ENCODE peak calls at places on chromosomes 11 and 22, in four cellular contexts. L is sigmoid colon, M is SJSA1, B is K562. Q is an unnamed sample. For H3K36me3, the result is how much of the 10 kb centered on the place peaks cover.

GRCh38 chr11:109196016-109196415 is 226.0 kb upstream of the C11orf87 start:
- DNase-seq in M (no peak), L (no peak), B (no peak), Q (no peak)

GRCh38 chr11:41499429-41499828 is 40.0 kb upstream of the LRRC4C start:
- DNase-seq in B (no peak), M (peak), L (no peak), Q (no peak)

GRCh38 chr11:1852885-1853284 is at the start of gene LSP1:
- DNase-seq in M (no peak), L (no peak), B (no peak), Q (no peak)

GRCh38 chr11:124892750-124893454 is 4.8 kb downstream of the ROBO4 start:
- DNase-seq in B (no peak), L (peak), M (no peak), Q (no peak)

GRCh38 chr22:36374603-36375024 is 13.2 kb downstream of the MYH9 start:
- DNase-seq in M (no peak), L (no peak), B (no peak), Q (no peak)

GRCh38 chr11:61111060-61111435 is 8.8 kb downstream of the CD5 start:
- DNase-seq in B (no peak), M (no peak), L (no peak), Q (no peak)

GRCh38 chr22:27195104-27195503 is 537.7 kb downstream of the MIAT start:
- DNase-seq in B (no peak), L (peak), M (no peak), Q (no peak)

GRCh38 chr11:60363542-60364525 is 14.5 kb upstream of the MS4A7 start:
- DNase-seq in M (peak), L (no peak), B (peak), Q (peak)

GRCh38 chr11:117588166-117588810 is 208.7 kb downstream of the DSCAML1 start:
- DNase-seq in L (peak), M (no peak), B (no peak), Q (no peak)

GRCh38 chr11:443542-444199 is 1.9 kb upstream of the ANO9 start:
- DNase-seq in M (no peak), L (no peak), B (no peak), Q (no peak)

GRCh38 chr11:12200359-12201015 is 90.1 kb downstream of the MICAL2 start:
- DNase-seq in L (peak), B (peak), M (peak), Q (no peak)

GRCh38 chr22:17012267-17012666 is 4.2 kb upstream of the GAB4 start:
- DNase-seq in L (no peak), B (no peak), M (no peak), Q (no peak)

GRCh38 chr11:114348200-114349191 is 51.8 kb downstream of the C11orf71 start:
- DNase-seq in B (peak), L (no peak), M (peak), Q (peak)

GRCh38 chr11:34977039-34977906 is 60.9 kb downstream of the PDHX start:
- DNase-seq in M (peak), B (no peak), L (no peak), Q (no peak)

GRCh38 chr22:49798486-49799151 is 29.1 kb downstream of the BRD1 start:
- DNase-seq in B (no peak), L (no peak), M (no peak), Q (no peak)

GRCh38 chr11:34468209-34468841 is 29.6 kb downstream of the CAT start:
- DNase-seq in L (no peak), B (peak), M (peak), Q (peak)

GRCh38 chr22:24325105-24325757 is 54.6 kb downstream of the SPECC1L start:
- DNase-seq in B (peak), L (no peak), M (peak), Q (no peak)

GRCh38 chr22:39621826-39622225 is 51.3 kb downstream of the CACNA1I start:
- DNase-seq in M (no peak), L (no peak), B (no peak), Q (no peak)

GRCh38 chr22:24321999-24322398 is 51.4 kb downstream of the SPECC1L start:
- DNase-seq in B (no peak), M (no peak), L (no peak), Q (no peak)

GRCh38 chr11:18617688-18618340 is 16.3 kb downstream of the SPTY2D1 start:
- DNase-seq in L (no peak), M (peak), B (no peak), Q (no peak)
- H3K36me3 ChIP-seq in L (under half), M (under half), B (under half), Q (under half)

GRCh38 chr11:33151411-33151810 is 9.9 kb downstream of the CSTF3 start:
- DNase-seq in B (no peak), M (no peak), L (no peak), Q (no peak)
- H3K36me3 ChIP-seq in B (under half), M (under half), L (under half), Q (under half)

GRCh38 chr11:47296045-47296444 is 26.1 kb downstream of the MADD start:
- DNase-seq in B (no peak), M (no peak), L (no peak), Q (no peak)
- H3K36me3 ChIP-seq in B (half or more), M (half or more), L (half or more), Q (under half)

GRCh38 chr22:38292694-38293093 is 19.9 kb upstream of the TMEM184B start:
- DNase-seq in M (no peak), B (no peak), L (no peak), Q (no peak)
- H3K36me3 ChIP-seq in M (half or more), B (under half), L (half or more), Q (under half)

DNA sequence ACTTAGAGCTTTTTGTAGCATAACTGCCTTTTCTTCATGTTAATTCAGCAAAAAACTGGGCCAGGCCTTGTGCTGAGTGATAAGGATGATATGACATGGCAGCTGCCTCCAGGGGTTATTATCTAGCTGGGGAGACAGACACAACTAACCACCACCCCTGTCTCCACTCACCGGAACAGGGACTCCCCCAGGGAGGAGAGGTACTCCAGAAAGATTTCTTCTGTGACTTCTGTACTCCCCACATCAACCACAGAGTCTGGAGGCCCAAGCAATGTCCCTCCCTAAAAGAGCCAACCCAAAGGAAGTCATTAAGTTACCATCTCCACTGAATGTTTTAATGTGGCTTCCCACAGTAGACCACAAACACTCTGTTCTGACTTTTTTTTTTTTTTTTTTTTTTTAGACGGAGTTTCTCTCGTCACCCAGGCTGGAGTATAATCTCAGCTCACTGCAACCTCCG is 14.3 kb upstream of the PMM1 start:
- DNase-seq in M (no peak), L (no peak), B (peak), Q (no peak)
- H3K36me3 ChIP-seq in M (under half), L (half or more), B (half or more), Q (under half)

GRCh38 chr11:66216911-66217310 is 51.5 kb upstream of the RAB1B start:
- DNase-seq in M (no peak), L (no peak), B (no peak), Q (no peak)
- H3K36me3 ChIP-seq in M (half or more), L (half or more), B (half or more), Q (under half)

GRCh38 chr11:65619281-65619928 is 3.8 kb downstream of the PCNX3 start:
- DNase-seq in B (no peak), M (no peak), L (no peak), Q (no peak)
- H3K36me3 ChIP-seq in B (half or more), M (half or more), L (half or more), Q (under half)

GRCh38 chr11:119046489-119046888 is 10.5 kb downstream of the HYOU1 start:
- DNase-seq in B (no peak), M (no peak), L (no peak), Q (no peak)
- H3K36me3 ChIP-seq in B (half or more), M (under half), L (half or more), Q (under half)

Q was measured in Caco-2.